ENCODE peak calls at places on chromosomes 5 and 9, in ten cellular contexts. G is lung; Q is NCI-H2029 treated with DMSO at 0.1 percent for 48 hours; I is HFFc6; V is HL-60; A is NCI-H345; K is Caki2; S is WTC11; R is amniotic stem cell; Z is CD8-positive, alpha-beta memory T cell. E is an unnamed sample.

GRCh38 chr5:176985516-176985915 is 21.1 kb downstream of the UIMC1 start:
- DNase-seq in V (no peak), I (no peak), Q (no peak), Z (peak; percentile 63), R (no peak), K (no peak), A (no peak), S (no peak), G (no peak), E (no peak)

GRCh38 chr9:115757461-115757860 is 396.1 kb upstream of the PAPPA start:
- DNase-seq in I (no peak), K (peak; percentile 29), V (no peak), G (no peak), Z (no peak), Q (no peak), A (no peak), R (no peak), S (no peak), E (no peak)

GRCh38 chr9:131036529-131037335 is 27.8 kb downstream of the LAMC3 start:
- DNase-seq in R (no peak), Q (no peak), S (no peak), A (no peak), G (no peak), V (no peak), I (no peak), K (no peak), Z (no peak), E (no peak)

GRCh38 chr5:1884638-1885475 is 2.1 kb upstream of the IRX4 start:
- DNase-seq in Q (no peak), K (no peak), A (no peak), I (no peak), G (no peak), V (no peak), R (no peak), S (no peak), Z (no peak), E (no peak)

GRCh38 chr5:89936576-89936975 is 473.0 kb downstream of the CETN3 start:
- DNase-seq in K (no peak), G (no peak), V (no peak), Q (no peak), Z (no peak), S (no peak), I (no peak), R (no peak), A (no peak), E (no peak)

GRCh38 chr5:143309661-143310431 is 93.6 kb downstream of the NR3C1 start:
- DNase-seq in R (no peak), G (no peak), K (no peak), Z (no peak), A (no peak), V (no peak), I (no peak), Q (no peak), S (no peak), E (no peak)

GRCh38 chr9:135805422-135806022 is 101.8 kb downstream of the CAMSAP1 start:
- DNase-seq in Q (no peak), Z (no peak), R (no peak), S (no peak), K (no peak), G (no peak), A (no peak), V (no peak), I (no peak), E (no peak)

GRCh38 chr5:81553570-81554212 is 159.8 kb upstream of the ACOT12 start:
- DNase-seq in V (no peak), I (no peak), G (no peak), S (no peak), Q (no peak), K (no peak), R (no peak), Z (no peak), A (no peak), E (no peak)

GRCh38 chr9:113665756-113666155 is 202.2 kb downstream of the RGS3 start:
- DNase-seq in Q (no peak), Z (no peak), R (no peak), V (no peak), I (no peak), K (no peak), G (no peak), A (no peak), S (no peak), E (no peak)

GRCh38 chr9:85151247-85151646 is 481.7 kb downstream of the NTRK2 start:
- DNase-seq in S (no peak), Q (no peak), A (no peak), R (no peak), V (no peak), I (no peak), G (no peak), Z (no peak), K (no peak), E (no peak)

GRCh38 chr5:133499896-133500295 is 112.4 kb downstream of the FSTL4 start:
- DNase-seq in V (no peak), I (no peak), Q (peak; percentile 92), G (no peak), R (no peak), Z (no peak), A (peak; percentile 62), K (no peak), S (no peak), E (no peak)

GRCh38 chr5:124394700-124395099 is 351.7 kb downstream of the ZNF608 start:
- DNase-seq in K (no peak), I (no peak), Z (no peak), A (no peak), S (no peak), G (no peak), Q (no peak), R (no peak), V (no peak), E (no peak)

GRCh38 chr9:132055756-132056155 is 23.9 kb downstream of the MED27 start:
- DNase-seq in V (no peak), I (no peak), R (no peak), Z (no peak), S (no peak), K (no peak), G (no peak), A (no peak), Q (no peak), E (no peak)

GRCh38 chr5:157387683-157388093 is 72.3 kb upstream of the NIPAL4 start:
- DNase-seq in I (peak; percentile 95), A (no peak), K (peak; percentile 48), V (no peak), S (no peak), G (no peak), Q (no peak), Z (no peak), R (peak; percentile 78), E (no peak)

GRCh38 chr5:173340451-173340850 is 12.2 kb upstream of the STC2 start:
- DNase-seq in R (no peak), V (no peak), S (no peak), Z (no peak), G (no peak), A (no peak), K (no peak), Q (no peak), I (no peak), E (no peak)

GRCh38 chr9:97408562-97408961 is 3.3 kb upstream of the TDRD7 start:
- DNase-seq in Z (no peak), V (no peak), I (no peak), G (no peak), A (no peak), K (no peak), Q (no peak), R (no peak), S (no peak), E (no peak)

GRCh38 chr5:79990205-79990597 is 861 bp downstream of the MTX3 start:
- DNase-seq in Z (no peak), G (no peak), K (no peak), R (no peak), Q (no peak), V (no peak), S (no peak), I (no peak), A (no peak), E (no peak)

GRCh38 chr5:112232651-112233050 is 186.4 kb downstream of the EPB41L4A start:
- DNase-seq in V (no peak), G (no peak), A (no peak), S (no peak), Q (no peak), I (no peak), Z (no peak), R (no peak), K (no peak), E (no peak)

GRCh38 chr9:15741015-15741414 is 188.2 kb downstream of the CCDC171 start:
- DNase-seq in G (no peak), Q (no peak), A (no peak), K (no peak), Z (no peak), V (no peak), R (no peak), S (no peak), I (no peak), E (no peak)

GRCh38 chr5:17305964-17306725 is 88.7 kb downstream of the BASP1 start:
- DNase-seq in I (peak; percentile 70), K (peak; percentile 73), Z (no peak), V (no peak), G (peak; percentile 50), R (no peak), A (no peak), S (no peak), Q (no peak), E (peak; percentile 37)

GRCh38 chr5:34669931-34670516 is 13.9 kb downstream of the RAI14 start:
- DNase-seq in I (no peak), S (no peak), Z (no peak), V (no peak), G (no peak), A (no peak), Q (no peak), R (no peak), K (no peak), E (no peak)

GRCh38 chr5:149740866-149741459 is 10.9 kb downstream of the PPARGC1B start:
- DNase-seq in G (no peak), V (no peak), A (no peak), Q (no peak), R (no peak), Z (no peak), S (no peak), K (no peak), I (no peak), E (no peak)

GRCh38 chr9:93450817-93451761 is at the start of gene FAM120A:
- DNase-seq in Q (peak; percentile 62), A (peak; percentile 77), V (peak; percentile 60), R (peak; percentile 56), G (peak; percentile 73), Z (peak; percentile 85), S (peak; percentile 61), I (peak; percentile 58), K (peak; percentile 74), E (peak; percentile 80)

GRCh38 chr5:137666109-137666850 is 69.6 kb downstream of the KLHL3 start:
- DNase-seq in R (no peak), V (peak; percentile 29), G (no peak), S (no peak), Z (peak; percentile 52), K (no peak), I (peak; percentile 17), A (no peak), Q (no peak), E (no peak)

GRCh38 chr5:97297063-97297715 is 114.1 kb upstream of the RIOK2 start:
- DNase-seq in I (peak; percentile 59), Z (no peak), V (peak; percentile 27), G (no peak), R (no peak), A (peak; percentile 42), K (peak; percentile 1), Q (no peak), S (peak; percentile 69), E (peak; percentile 63)

GRCh38 chr9:127976943-127977871 is 3.6 kb downstream of the EEIG1 start:
- DNase-seq in I (no peak), R (no peak), K (no peak), G (no peak), Q (no peak), S (no peak), V (no peak), Z (no peak), A (peak; percentile 23), E (no peak)

GRCh38 chr9:73155968-73156592 is 4.4 kb downstream of the ANXA1 start:
- DNase-seq in K (no peak), Q (no peak), G (no peak), R (no peak), Z (no peak), I (no peak), S (no peak), A (no peak), V (peak; percentile 76), E (no peak)

GRCh38 chr9:15249042-15249818 is 57.8 kb downstream of the TTC39B start:
- DNase-seq in G (no peak), I (peak; percentile 40), S (peak; percentile 15), R (peak; percentile 30), Q (no peak), A (no peak), K (no peak), Z (no peak), V (no peak), E (no peak)